ENCODE peak calls at places on chromosomes 11 and 22, in four cellular contexts. X, H, K and L are unnamed samples.

GRCh38 chr11:65440831-65441499 is 18.4 kb downstream of the NEAT1 start:
- DNase-seq in H (no peak), K (peak; percentile 43), X (peak; percentile 37), L (no peak)

GRCh38 chr11:15757299-15757698 is 599.0 kb downstream of the SOX6 start:
- DNase-seq in H (peak; percentile 3), X (no peak), K (no peak), L (no peak)

GRCh38 chr22:49638788-49639187 is 188.9 kb downstream of the BRD1 start:
- DNase-seq in K (no peak), H (no peak), X (no peak), L (no peak)

GRCh38 chr11:121521145-121522042 is 68.6 kb upstream of the SORL1-AS1 start:
- DNase-seq in X (no peak), K (peak; percentile 77), H (no peak), L (no peak)

GRCh38 chr11:95638501-95638900 is 151.1 kb downstream of the FAM76B start:
- DNase-seq in X (no peak), H (no peak), K (no peak), L (no peak)

GRCh38 chr22:36321797-36322601 is 65.8 kb downstream of the MYH9 start:
- DNase-seq in X (no peak), H (no peak), K (no peak), L (no peak)

GRCh38 chr22:39496131-39496838 is 5.8 kb upstream of the MIEF1 start:
- DNase-seq in X (peak; percentile 85), H (peak; percentile 91), K (peak; percentile 68), L (peak; percentile 71)

GRCh38 chr22:29994027-29994715 is 86.1 kb upstream of the HORMAD2 start:
- DNase-seq in K (peak; percentile 93), X (no peak), H (no peak), L (no peak)

GRCh38 chr11:28011813-28012212 is 96.1 kb downstream of the KIF18A start:
- DNase-seq in H (no peak), X (no peak), K (no peak), L (no peak)

GRCh38 chr11:94602430-94603372 is 35.5 kb downstream of the PIWIL4 start:
- DNase-seq in H (peak; percentile 71), K (peak; percentile 94), X (peak; percentile 71), L (no peak)

GRCh38 chr22:42801537-42802165 is 55.4 kb downstream of the ARFGAP3 start:
- DNase-seq in K (no peak), X (no peak), H (no peak), L (no peak)

GRCh38 chr11:15153231-15153630 is 38.5 kb downstream of the INSC start:
- DNase-seq in X (no peak), K (no peak), H (no peak), L (no peak)

GRCh38 chr11:112805658-112806057 is 155.6 kb upstream of the NCAM1 start:
- DNase-seq in K (no peak), H (no peak), X (no peak), L (no peak)

GRCh38 chr11:82465481-82465880 is 268.2 kb downstream of the FAM181B start:
- DNase-seq in X (no peak), K (peak; percentile 16), H (no peak), L (no peak)

GRCh38 chr11:46306296-46306853 is 28.9 kb downstream of the CREB3L1 start:
- DNase-seq in X (no peak), K (no peak), H (peak; percentile 44), L (no peak)

GRCh38 chr11:116602637-116602942 is 170.2 kb downstream of the BUD13 start:
- DNase-seq in K (no peak), X (no peak), H (no peak), L (no peak)

DNA sequence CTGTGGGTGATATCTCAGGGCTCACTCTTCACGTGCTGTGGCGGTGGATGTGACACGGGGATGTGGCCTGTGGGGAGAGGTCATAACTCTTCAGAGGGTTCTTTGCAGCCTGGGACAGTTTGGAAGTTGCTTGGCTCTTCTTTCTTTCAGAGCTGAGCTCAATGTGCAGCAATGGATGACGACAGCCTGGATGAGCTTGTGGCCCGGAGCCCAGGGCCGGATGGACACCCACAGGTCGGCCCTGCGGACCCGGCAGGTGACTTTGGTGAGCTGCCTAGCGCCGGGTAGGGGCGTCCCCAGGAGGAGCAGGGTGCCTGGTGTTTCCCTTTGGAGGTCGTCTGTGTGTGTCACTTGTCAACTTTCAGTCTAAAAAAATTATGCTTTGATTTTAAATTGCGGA is 5.1 kb downstream of the PHRF1 start:
- DNase-seq in K (no peak), H (no peak), X (no peak), L (no peak)
- H3K4me3 ChIP-seq in K (no peak overlapping the region), H (no peak overlapping the region), X (no peak overlapping the region), L (no peak overlapping the region)

DNA sequence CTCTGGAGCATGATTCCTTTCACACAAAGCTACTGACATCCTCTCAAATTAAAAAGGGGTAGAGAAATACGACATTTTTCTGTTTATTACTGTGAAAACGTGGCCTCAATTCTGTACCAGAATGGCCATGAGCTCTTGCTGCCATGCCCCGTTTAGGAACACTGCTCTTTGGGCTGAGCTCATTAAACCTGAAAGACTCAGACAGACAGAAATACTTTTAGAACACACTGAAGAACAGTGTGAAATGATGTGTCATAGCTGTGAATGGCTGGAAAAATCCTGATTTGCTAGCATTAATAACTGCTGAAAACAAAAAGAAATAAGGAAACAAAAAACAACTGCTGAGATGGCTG is 32.2 kb upstream of the TMEM135 start:
- DNase-seq in X (no peak), K (peak; percentile 40), H (no peak), L (no peak)
- H3K4me3 ChIP-seq in X (no peak overlapping the region), K (no peak overlapping the region), H (no peak overlapping the region), L (no peak overlapping the region)

DNA sequence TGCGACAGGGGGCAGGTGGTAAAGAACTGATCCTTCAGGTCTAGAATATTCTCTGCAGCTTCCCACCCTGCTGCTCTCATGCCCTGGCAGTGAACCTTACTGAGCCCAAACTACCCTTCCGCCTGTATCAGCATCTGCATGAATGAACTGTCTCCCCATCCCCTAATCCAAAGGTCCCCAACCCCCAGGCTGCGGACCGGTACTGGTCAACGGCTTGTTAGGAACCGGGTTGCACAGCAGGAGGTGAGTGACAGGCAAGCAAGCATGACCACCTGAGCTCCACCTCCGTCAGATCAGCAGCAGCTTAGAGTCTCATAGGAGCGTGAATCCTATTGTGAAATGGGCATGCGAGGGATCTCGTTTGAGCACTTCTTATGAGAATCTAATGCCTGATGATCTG is 58.2 kb upstream of the LMO1 start:
- DNase-seq in H (no peak), X (no peak), K (no peak), L (no peak)
- H3K4me3 ChIP-seq in H (no peak overlapping the region), X (no peak overlapping the region), K (no peak overlapping the region), L (no peak overlapping the region)

GRCh38 chr11:90148900-90149299 is 14.4 kb downstream of the NAALAD2 start:
- DNase-seq in K (no peak), H (no peak), X (no peak), L (no peak)
- H3K4me3 ChIP-seq in K (no peak overlapping the region), H (no peak overlapping the region), X (no peak overlapping the region), L (no peak overlapping the region)

GRCh38 chr22:20271114-20271994 is 3.2 kb upstream of the RTN4R start:
- DNase-seq in X (peak; percentile 80), K (no peak), H (no peak), L (no peak)

GRCh38 chr22:20268350-20269012 is 363 bp upstream of the RTN4R start:
- DNase-seq in X (peak; percentile 85), H (peak; percentile 80), K (peak; percentile 63), L (peak; percentile 95)

GRCh38 chr22:20268289-20268349 is at the start of gene RTN4R:
- DNase-seq in H (no peak), X (no peak), K (no peak), L (no peak)

GRCh38 chr22:20264614-20265452 is 3.3 kb downstream of the RTN4R start:
- DNase-seq in X (no peak), H (no peak), K (no peak), L (no peak)

GRCh38 chr22:20267441-20268288 is 453 bp downstream of the RTN4R start:
- DNase-seq in H (peak; percentile 54), X (peak; percentile 82), K (peak; percentile 33), L (peak; percentile 88)
- H3K4me3 ChIP-seq in H (peak overlapping the region; percentile 64), X (peak overlapping the region; percentile 56), K (peak overlapping the region; percentile 38), L (peak overlapping the region; percentile 57)

GRCh38 chr11:68749061-68749491 is 2.2 kb downstream of the TESMIN start:
- DNase-seq in K (no peak), X (no peak), H (peak; percentile 45), L (no peak)

GRCh38 chr11:68750988-68751325 is 363 bp downstream of the TESMIN start:
- DNase-seq in X (no peak), H (no peak), K (no peak), L (no peak)

GRCh38 chr11:68749501-68750196 is 1.7 kb downstream of the TESMIN start:
- DNase-seq in K (no peak), X (no peak), H (peak; percentile 50), L (peak; percentile 57)

GRCh38 chr11:68751331-68751856 is at the start of gene TESMIN:
- DNase-seq in H (peak; percentile 94), K (peak; percentile 88), X (peak; percentile 96), L (peak; percentile 100)

GRCh38 chr11:68750197-68750987 is 928 bp downstream of the TESMIN start:
- DNase-seq in K (peak; percentile 7), X (no peak), H (peak; percentile 87), L (peak; percentile 94)
- H3K4me3 ChIP-seq in K (no peak overlapping the region), X (no peak overlapping the region), H (peak overlapping the region; percentile 68), L (peak overlapping the region; percentile 63)

DNA sequence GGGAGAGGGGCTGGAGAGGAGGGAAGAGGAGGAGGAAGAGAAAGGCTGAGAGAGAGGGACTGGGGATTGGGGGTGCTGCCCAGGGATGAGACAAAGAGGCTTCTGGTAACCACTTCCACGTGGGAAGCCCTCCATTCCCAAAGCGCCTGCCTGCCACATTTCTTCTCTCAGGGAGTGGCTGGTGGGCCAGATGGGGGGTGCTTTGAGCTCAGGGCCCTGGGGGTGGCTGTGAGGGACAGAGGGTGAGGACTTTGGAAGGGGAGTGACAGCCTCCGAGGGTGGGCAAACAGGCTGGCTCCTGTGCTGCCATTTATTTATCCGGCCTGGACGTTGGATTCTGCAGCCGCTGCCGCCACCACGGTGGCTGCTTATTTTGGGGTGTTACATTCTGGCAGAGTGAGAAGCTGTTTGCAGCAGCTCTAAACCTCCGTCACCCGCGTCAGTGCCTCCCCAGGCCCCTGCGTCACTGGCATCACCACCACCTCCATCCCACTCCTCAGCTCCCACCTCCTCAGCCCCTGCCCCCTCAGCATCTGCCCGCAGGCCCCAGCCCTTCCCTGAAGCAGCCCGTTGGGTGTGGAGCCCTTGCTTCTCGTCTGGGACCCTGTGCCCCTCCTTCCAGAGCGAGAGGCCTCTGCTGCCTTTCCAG is 1.6 kb downstream of the RTN4RL2 start:
- DNase-seq in K (no peak), X (no peak), H (no peak), L (peak; percentile 44)
- H3K4me3 ChIP-seq in K (no peak overlapping the region), X (no peak overlapping the region), H (peak overlapping the region; percentile 93), L (peak overlapping the region; percentile 69)

GRCh38 chr11:111370270-111370901 is 8.7 kb downstream of the POU2AF1 start:
- DNase-seq in K (no peak), H (no peak), X (no peak), L (no peak)

GRCh38 chr11:111370902-111371578 is 8.0 kb downstream of the POU2AF1 start:
- DNase-seq in H (no peak), K (peak; percentile 59), X (no peak), L (no peak)

GRCh38 chr11:111376453-111376871 is 2.6 kb downstream of the POU2AF1 start:
- DNase-seq in K (peak; percentile 46), X (no peak), H (no peak), L (no peak)

GRCh38 chr11:111373590-111373989 is 5.5 kb downstream of the POU2AF1 start:
- DNase-seq in H (no peak), K (no peak), X (no peak), L (no peak)

GRCh38 chr11:111372538-111372937 is 6.5 kb downstream of the POU2AF1 start:
- DNase-seq in K (no peak), X (no peak), H (no peak), L (no peak)
- H3K4me3 ChIP-seq in K (no peak overlapping the region), X (no peak overlapping the region), H (no peak overlapping the region), L (no peak overlapping the region)